ENCODE peak calls at places on chromosomes 3 and 15, in six cellular contexts. B is upper lobe of left lung, O is thyroid gland, V is lower leg skin, R is Peyer's patch, Z is ovary. Y is an unnamed sample.

GRCh38 chr3:152213086-152213674 is 55.5 kb upstream of the MBNL1 start:
- DNase-seq in B (no peak), O (no peak), V (no peak), R (no peak), Z (no peak), Y (no peak)

GRCh38 chr3:2860626-2861025 is 249.5 kb downstream of the IL5RA start:
- DNase-seq in B (no peak), O (no peak), V (no peak), R (no peak), Z (no peak), Y (no peak)

GRCh38 chr3:141218204-141218603 is 13.4 kb upstream of the PXYLP1 start:
- DNase-seq in B (no peak), O (no peak), V (no peak), R (no peak), Z (no peak), Y (no peak)

GRCh38 chr15:36738817-36739216 is 159.4 kb downstream of the CDIN1 start:
- DNase-seq in B (no peak), O (no peak), V (no peak), R (no peak), Z (no peak), Y (no peak)

GRCh38 chr3:128849776-128850542 is 29.5 kb upstream of the ACAD9 start:
- DNase-seq in B (no peak), O (no peak), V (no peak), R (no peak), Z (no peak), Y (no peak)

GRCh38 chr15:77984446-77984861 is 93.1 kb downstream of the TBC1D2B start:
- DNase-seq in B (no peak), O (no peak), V (peak), R (no peak), Z (peak), Y (no peak)

GRCh38 chr15:71434774-71435173 is 319.5 kb downstream of the THSD4 start:
- DNase-seq in B (no peak), O (no peak), V (no peak), R (no peak), Z (no peak), Y (no peak)

GRCh38 chr3:53056442-53056841 is 10.6 kb upstream of the SFMBT1 start:
- DNase-seq in B (no peak), O (no peak), V (peak), R (peak), Z (no peak), Y (no peak)

GRCh38 chr3:110598847-110599490 is 472.6 kb upstream of the NECTIN3 start:
- DNase-seq in B (no peak), O (no peak), V (no peak), R (no peak), Z (no peak), Y (no peak)

GRCh38 chr3:194860725-194861124 is 175.0 kb downstream of the FAM43A start:
- DNase-seq in B (no peak), O (no peak), V (no peak), R (no peak), Z (no peak), Y (no peak)

GRCh38 chr3:105798381-105798934 is 70.4 kb downstream of the CBLB start:
- DNase-seq in B (no peak), O (no peak), V (no peak), R (no peak), Z (no peak), Y (no peak)

GRCh38 chr3:105802073-105802706 is 66.6 kb downstream of the CBLB start:
- DNase-seq in B (no peak), O (no peak), V (no peak), R (no peak), Z (no peak), Y (no peak)

GRCh38 chr3:105805402-105805801 is 63.4 kb downstream of the CBLB start:
- DNase-seq in B (no peak), O (no peak), V (no peak), R (no peak), Z (no peak), Y (no peak)

GRCh38 chr3:105801397-105801796 is 67.4 kb downstream of the CBLB start:
- DNase-seq in B (no peak), O (no peak), V (no peak), R (no peak), Z (no peak), Y (no peak)

GRCh38 chr3:105800320-105800719 is 68.5 kb downstream of the CBLB start:
- DNase-seq in B (no peak), O (no peak), V (no peak), R (no peak), Z (no peak), Y (no peak)
- TF ChIP-seq POLR2A in B (no peak), O (no peak), V (no peak), R (no peak), Z (no peak), Y (no peak)

DNA sequence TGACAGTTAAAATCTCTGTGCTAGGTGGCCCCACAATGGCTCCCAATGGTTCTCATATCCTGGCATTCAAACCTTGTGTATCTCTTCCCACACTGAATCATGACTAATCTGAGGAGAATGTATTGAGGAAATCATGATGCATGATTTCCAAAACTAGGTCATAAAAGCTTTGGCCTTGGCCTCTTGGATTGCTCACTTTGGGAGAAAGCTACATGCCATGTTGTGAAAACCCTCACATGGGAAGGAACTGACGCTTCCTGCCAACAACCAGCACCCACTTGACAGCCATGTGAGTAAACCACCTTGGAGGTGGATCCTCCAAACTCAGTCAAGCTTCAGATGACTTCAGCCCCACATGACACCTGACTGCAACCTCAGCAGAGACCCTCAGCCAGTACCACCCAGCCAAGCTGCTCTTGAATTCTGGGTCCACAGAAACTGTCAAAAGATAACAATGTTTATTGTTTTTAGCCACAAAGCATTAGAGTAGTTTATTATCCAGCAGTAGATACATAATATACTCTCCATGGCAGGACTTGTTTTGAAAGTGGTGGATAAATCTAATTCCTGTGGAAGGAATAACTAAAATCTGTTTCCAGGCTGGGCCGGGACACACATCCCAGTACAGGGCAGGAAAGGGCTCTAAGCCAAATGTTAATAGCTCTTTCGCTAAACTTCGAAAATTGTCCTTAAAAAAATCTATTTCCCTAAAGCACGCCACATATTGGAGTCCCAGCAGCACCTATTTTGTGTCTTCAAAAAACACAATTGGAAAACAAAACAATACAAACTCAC is 1.0 kb upstream of the ZNF620 start:
- DNase-seq in B (peak), O (peak), V (no peak), R (no peak), Z (peak), Y (peak)
- TF ChIP-seq POLR2A in B (no peak), O (no peak), V (no peak), R (no peak), Z (no peak), Y (no peak)

GRCh38 chr15:100343251-100343650 is 1.5 kb upstream of the ADAMTS17 start:
- DNase-seq in B (no peak), O (no peak), V (peak), R (no peak), Z (no peak), Y (no peak)

GRCh38 chr15:100339999-100340398 is 1.8 kb downstream of the ADAMTS17 start:
- DNase-seq in B (no peak), O (no peak), V (peak), R (no peak), Z (no peak), Y (no peak)

GRCh38 chr15:100340721-100341661 is 784 bp downstream of the ADAMTS17 start:
- DNase-seq in B (no peak), O (peak), V (peak), R (peak), Z (no peak), Y (no peak)

GRCh38 chr15:100338971-100339444 is 2.8 kb downstream of the ADAMTS17 start:
- DNase-seq in B (peak), O (peak), V (peak), R (peak), Z (peak), Y (no peak)

DNA sequence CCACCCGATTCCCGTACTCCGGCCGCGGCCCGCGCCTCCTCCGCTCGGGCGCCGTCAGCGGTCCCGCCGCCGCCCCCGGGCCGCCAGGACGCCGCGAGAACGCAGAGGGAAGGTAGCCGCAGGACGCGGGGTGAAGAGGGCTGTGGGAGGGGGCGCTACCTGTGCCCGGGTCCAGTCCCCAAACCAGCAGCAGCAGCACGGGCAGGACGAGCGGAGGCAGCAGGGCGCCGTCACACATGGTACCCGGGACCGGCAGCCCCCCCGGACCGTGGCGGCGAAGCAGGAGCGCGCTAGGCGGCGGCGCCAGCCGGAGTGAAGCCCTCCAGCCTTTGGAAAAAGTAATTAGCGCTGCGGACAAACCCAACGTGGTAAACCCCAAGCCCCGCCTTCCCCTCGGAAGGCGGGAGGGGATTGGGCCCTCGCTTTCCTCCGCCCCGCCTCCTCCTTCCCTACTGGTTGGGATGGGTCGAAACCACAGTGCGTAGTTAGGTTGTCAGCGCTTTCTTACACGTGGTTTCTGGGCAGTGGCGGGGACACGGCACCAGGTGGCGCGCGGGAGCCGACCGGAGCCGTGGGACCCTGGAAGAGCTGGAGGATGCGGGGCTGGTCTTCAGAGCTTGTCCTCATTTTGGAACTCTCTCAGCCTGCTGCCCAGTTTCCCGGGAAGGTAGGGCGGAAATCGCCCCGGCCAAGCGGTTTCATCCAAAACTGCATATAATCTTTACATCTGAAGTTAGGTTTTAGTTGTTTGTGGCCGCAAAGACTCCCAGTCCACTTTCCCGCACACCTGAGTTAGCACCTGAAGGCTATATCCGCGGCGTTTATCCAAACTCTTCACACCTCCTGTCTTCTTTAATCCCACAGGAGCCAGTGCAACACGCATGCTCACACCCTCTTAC is at the start of gene ADAMTS17:
- DNase-seq in B (peak), O (peak), V (peak), R (peak), Z (peak), Y (no peak)
- TF ChIP-seq POLR2A in B (peak), O (no peak), V (no peak), R (peak), Z (peak), Y (no peak)

DNA sequence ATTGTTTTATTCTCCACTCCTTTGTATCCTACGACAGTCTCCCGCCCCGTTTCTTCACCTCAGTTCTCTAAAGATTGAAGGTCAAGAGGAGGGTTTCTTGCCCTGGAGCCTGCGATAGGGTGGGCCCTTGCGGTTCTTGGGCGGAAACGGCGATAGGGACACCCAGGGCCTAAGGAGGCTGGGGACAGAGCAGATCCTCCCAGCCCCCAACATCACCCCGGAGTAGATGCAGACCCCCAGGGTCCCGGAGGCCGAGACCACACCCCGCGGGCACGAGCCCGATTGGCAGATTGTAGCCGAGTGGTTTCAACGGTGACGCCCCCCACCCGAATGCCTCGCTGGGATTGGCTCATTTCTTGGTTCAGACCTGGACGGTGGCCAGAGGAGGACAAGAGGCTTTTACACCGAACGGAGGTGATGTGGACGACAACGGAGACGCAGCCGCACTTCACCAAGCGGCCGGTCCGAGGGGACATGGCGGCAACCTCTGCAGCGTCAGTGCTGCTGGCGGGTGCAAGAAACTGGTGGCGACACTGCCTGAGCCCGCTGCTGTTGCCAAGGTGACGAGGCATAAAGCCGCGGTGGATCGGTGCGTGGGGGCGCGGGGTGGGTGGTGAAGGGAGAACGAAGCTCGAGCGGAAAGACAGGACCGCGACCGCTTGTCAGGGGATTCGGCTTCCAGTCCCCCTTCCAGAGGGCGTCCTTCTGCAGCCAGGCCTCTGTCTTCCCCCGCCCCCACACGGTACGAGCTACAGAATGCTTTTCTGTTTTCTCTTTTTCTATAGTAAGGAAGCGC is 19.0 kb upstream of the MCF2L2 start:
- DNase-seq in B (peak), O (peak), V (peak), R (peak), Z (peak), Y (peak)
- TF ChIP-seq POLR2A in B (peak), O (no peak), V (no peak), R (peak), Z (no peak), Y (peak)

GRCh38 chr15:55237219-55238130 is 40.7 kb upstream of the RSL24D1 start:
- DNase-seq in B (no peak), O (no peak), V (no peak), R (no peak), Z (no peak), Y (no peak)

GRCh38 chr15:55241895-55242294 is 45.2 kb upstream of the RSL24D1 start:
- DNase-seq in B (no peak), O (no peak), V (no peak), R (no peak), Z (no peak), Y (no peak)

GRCh38 chr15:55241193-55241592 is 44.5 kb upstream of the RSL24D1 start:
- DNase-seq in B (no peak), O (no peak), V (no peak), R (no peak), Z (no peak), Y (no peak)

GRCh38 chr15:55239440-55240124 is 42.8 kb upstream of the RSL24D1 start:
- DNase-seq in B (no peak), O (no peak), V (no peak), R (no peak), Z (no peak), Y (no peak)

DNA sequence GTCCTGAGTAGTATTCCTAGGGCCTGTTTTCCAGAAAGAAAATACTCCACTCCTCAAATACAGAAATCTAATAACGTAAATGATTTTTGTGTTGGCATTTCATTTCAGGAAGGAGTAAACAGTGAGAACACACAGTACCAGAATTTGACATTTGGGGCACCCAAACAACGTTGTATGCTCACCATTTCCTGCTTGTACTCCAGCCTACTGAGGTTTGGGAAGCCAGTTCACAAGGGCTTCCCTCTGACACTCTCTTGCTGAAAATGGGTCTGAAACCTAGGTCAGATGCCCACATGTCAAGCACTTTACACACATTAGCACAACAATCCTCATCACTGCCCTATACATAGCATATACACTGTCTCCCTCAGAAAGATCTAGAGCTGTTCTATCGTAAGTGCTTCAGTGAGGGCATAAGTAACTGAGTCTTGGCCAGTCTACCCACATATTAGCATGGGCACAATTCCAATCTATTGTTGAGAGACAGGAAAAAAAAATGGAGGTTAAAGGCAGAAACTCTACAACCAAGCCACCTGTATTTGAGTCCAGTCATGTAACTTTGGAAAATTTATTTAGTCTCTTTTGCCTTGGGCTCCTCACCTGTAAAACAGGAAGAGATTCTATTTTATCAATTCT is 43.5 kb upstream of the RSL24D1 start:
- DNase-seq in B (no peak), O (no peak), V (no peak), R (no peak), Z (no peak), Y (no peak)
- TF ChIP-seq POLR2A in B (no peak), O (no peak), V (no peak), R (no peak), Z (no peak), Y (no peak)

DNA sequence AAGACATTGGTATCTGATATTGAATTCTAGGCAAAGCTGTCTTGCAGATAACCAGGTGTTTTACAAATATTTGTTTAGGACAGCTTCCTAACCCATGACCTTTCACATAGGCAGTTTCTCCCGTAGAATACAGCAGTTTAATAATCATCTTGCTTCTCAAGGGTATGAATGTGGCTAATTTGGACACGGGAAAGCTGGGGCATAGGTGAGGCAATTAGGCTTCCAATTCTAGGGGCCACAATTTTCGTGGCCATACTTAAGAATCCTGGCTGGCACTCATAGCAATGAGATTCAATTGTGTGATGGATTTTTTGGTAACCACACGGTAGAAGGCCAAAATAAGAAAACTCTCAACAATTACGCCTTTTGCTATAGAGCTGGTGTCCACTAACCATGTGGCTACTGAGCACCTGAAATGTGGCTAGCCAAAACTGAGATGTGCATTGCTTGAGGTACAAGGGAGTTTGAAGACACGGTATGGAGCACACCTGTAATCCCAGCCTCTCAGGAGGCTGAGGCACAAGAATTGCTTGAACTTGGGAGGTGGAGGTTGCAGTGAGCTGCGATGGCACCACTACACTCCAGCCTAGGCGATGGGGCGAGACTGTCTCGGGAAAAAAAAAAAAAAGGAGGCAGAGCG is 34.4 kb downstream of the TFRC start:
- DNase-seq in B (no peak), O (no peak), V (no peak), R (no peak), Z (no peak), Y (no peak)
- TF ChIP-seq POLR2A in B (no peak), O (no peak), V (no peak), R (no peak), Z (no peak), Y (no peak)

GRCh38 chr3:187069857-187070516 is 69.3 kb downstream of the RPL39L start:
- DNase-seq in B (no peak), O (no peak), V (no peak), R (no peak), Z (no peak), Y (no peak)

GRCh38 chr3:187062526-187063177 is 76.6 kb downstream of the RPL39L start:
- DNase-seq in B (no peak), O (no peak), V (no peak), R (no peak), Z (no peak), Y (no peak)

GRCh38 chr3:187063286-187064081 is 75.8 kb downstream of the RPL39L start:
- DNase-seq in B (peak), O (no peak), V (no peak), R (no peak), Z (no peak), Y (no peak)

GRCh38 chr3:187064210-187065115 is 74.8 kb downstream of the RPL39L start:
- DNase-seq in B (peak), O (peak), V (no peak), R (no peak), Z (no peak), Y (no peak)

GRCh38 chr3:187066228-187066995 is 72.9 kb downstream of the RPL39L start:
- DNase-seq in B (peak), O (peak), V (no peak), R (no peak), Z (no peak), Y (peak)
- TF ChIP-seq POLR2A in B (no peak), O (no peak), V (no peak), R (no peak), Z (no peak), Y (no peak)

DNA sequence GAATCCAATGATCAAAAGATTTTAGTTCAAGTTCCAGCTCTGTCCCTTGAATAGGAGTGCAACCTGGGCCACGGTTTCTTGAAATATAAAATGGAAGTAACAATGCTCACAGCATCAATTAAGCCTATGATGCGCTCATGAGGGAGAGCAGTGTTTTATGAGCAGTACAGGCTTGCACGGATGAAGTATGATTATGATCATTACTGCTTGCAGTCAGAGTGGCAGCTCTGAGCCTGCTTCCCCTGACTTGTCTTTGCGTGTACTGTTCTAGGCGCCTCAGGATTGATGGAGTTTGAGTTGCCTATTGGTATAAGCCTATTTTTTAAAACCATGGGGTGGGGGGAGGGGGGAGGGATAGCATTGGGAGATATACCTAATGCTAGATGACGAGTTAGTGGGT is 37.0 kb downstream of the ITGB5 start:
- DNase-seq in B (no peak), O (no peak), V (no peak), R (no peak), Z (no peak), Y (no peak)
- TF ChIP-seq POLR2A in B (no peak), O (no peak), V (no peak), R (no peak), Z (no peak), Y (no peak)